ENCODE peak calls at places on chromosomes 13 and 19, in six cellular contexts. Z is AML-193; R is naive thymus-derived CD4-positive, alpha-beta T cell; D is NCI-H510A; W is stimulated activated CD4-positive, alpha-beta T cell treated with anti-CD3 and anti-CD28 coated beads, Interleukin-1b, Interleukin-23, amount 100 ng/mL, for 4 hours; H is stimulated activated CD8-positive, alpha-beta memory T cell treated with anti-CD3 and anti-CD28 coated beads, Interleukin-12 subunit alpha, Interleukin-12 subunit beta, amount 100 ng/mL, for 4 hours. I is an unnamed sample.

GRCh38 chr19:3667766-3668165 is 32.5 kb downstream of the PIP5K1C start:
- DNase-seq in Z (no peak), R (no peak), D (no peak), W (no peak), H (no peak), I (no peak)

GRCh38 chr19:12769689-12770088 is 5.7 kb downstream of the HOOK2 start:
- DNase-seq in Z (no peak), R (peak), D (no peak), W (no peak), H (peak), I (no peak)

GRCh38 chr13:31588331-31588730 is 151.0 kb upstream of the RXFP2 start:
- DNase-seq in Z (no peak), R (no peak), D (no peak), W (no peak), H (no peak), I (no peak)

GRCh38 chr13:22744688-22745452 is 435.9 kb upstream of the SGCG start:
- DNase-seq in Z (no peak), R (no peak), D (no peak), W (no peak), H (no peak), I (no peak)

GRCh38 chr13:110944121-110944967 is 29.5 kb upstream of the ANKRD10 start:
- DNase-seq in Z (peak), R (peak), D (peak), W (no peak), H (no peak), I (peak)

GRCh38 chr19:7869910-7870511 is 4.2 kb downstream of the PRR36 start:
- DNase-seq in Z (no peak), R (peak), D (no peak), W (no peak), H (no peak), I (peak)

GRCh38 chr19:44904426-44904994 is 1.1 kb upstream of the APOE start:
- DNase-seq in Z (no peak), R (no peak), D (no peak), W (peak), H (no peak), I (no peak)

GRCh38 chr13:32107474-32107873 is 75.9 kb downstream of the FRY start:
- DNase-seq in Z (peak), R (no peak), D (no peak), W (no peak), H (no peak), I (peak)

I was measured in Kasumi-1.